ENCODE peak calls at places on chromosomes 13 and 19, in eight cellular contexts. E is NCI-H510A, V is Right ventricle myocardium superior, Z is fibroblast of the conjunctiva, G is GM12891, T is Karpas-422, U is AG09309, H is left ventricle myocardium inferior. K is an unnamed sample.

GRCh38 chr19:5397804-5398692 is 57.2 kb upstream of the ZNRF4 start:
- DNase-seq in E (no peak), Z (no peak), H (no peak), V (no peak), T (peak; percentile 66), G (peak; percentile 33), U (no peak), K (no peak)

GRCh38 chr19:21740559-21740958 is 26.8 kb downstream of the ZNF100 start:
- DNase-seq in Z (no peak), H (no peak), V (no peak), T (no peak), E (no peak), G (no peak), U (no peak), K (no peak)

GRCh38 chr19:5369962-5370367 is 29.4 kb upstream of the PTPRS start:
- DNase-seq in U (no peak), E (no peak), V (peak; percentile 52), Z (no peak), T (peak; percentile 87), G (peak; percentile 52), H (peak; percentile 18), K (no peak)

GRCh38 chr19:44617481-44617880 is 4.1 kb downstream of the IGSF23 start:
- DNase-seq in V (no peak), G (no peak), U (no peak), Z (no peak), E (no peak), T (no peak), H (no peak), K (no peak)

GRCh38 chr19:29798783-29799182 is 13.0 kb upstream of the CCNE1 start:
- DNase-seq in V (no peak), Z (no peak), H (no peak), E (no peak), G (no peak), T (no peak), U (no peak), K (no peak)

GRCh38 chr13:44692173-44692713 is 116.1 kb upstream of the TSC22D1 start:
- DNase-seq in V (no peak), Z (no peak), T (no peak), G (no peak), E (no peak), H (no peak), U (no peak), K (no peak)

GRCh38 chr19:13764101-13764807 is at the start of gene MRI1:
- DNase-seq in H (peak; percentile 84), G (peak; percentile 84), T (peak; percentile 88), U (no peak), E (peak; percentile 56), V (peak; percentile 90), Z (no peak), K (peak; percentile 87)

GRCh38 chr19:31483226-31483857 is 134.1 kb upstream of the TSHZ3 start:
- DNase-seq in H (no peak), Z (no peak), E (no peak), G (no peak), T (no peak), U (no peak), V (no peak), K (no peak)

GRCh38 chr13:42996584-42996983 is 4.5 kb upstream of the EPSTI1 start:
- DNase-seq in H (no peak), G (no peak), V (no peak), U (peak; percentile 89), T (no peak), E (no peak), Z (peak; percentile 87), K (no peak)

K was measured in sciatic nerve.